ENCODE peak calls at places on chromosomes 3 and 15, in nine cellular contexts. G is mesenchymal stem cell, R is heart right ventricle, C is testis, T is GM12878, Q is HL-60, K is MM.1S, I is left ventricle myocardium inferior, V is DND-41. Y is an unnamed sample.

GRCh38 chr3:186073641-186074040 is 35.2 kb downstream of the ETV5 start:
- DNase-seq in G (no peak), R (no peak), C (no peak), T (no peak), Q (no peak), K (no peak), I (no peak), V (no peak), Y (no peak)

GRCh38 chr3:171315101-171315500 is 145.1 kb downstream of the TNIK start:
- DNase-seq in G (no peak), R (no peak), C (no peak), T (no peak), Q (no peak), K (no peak), I (no peak), V (no peak), Y (no peak)

GRCh38 chr3:55059027-55059629 is 131.3 kb upstream of the LRTM1 start:
- DNase-seq in G (peak; percentile 14), R (no peak), C (no peak), T (no peak), Q (no peak), K (no peak), I (no peak), V (no peak), Y (no peak)

GRCh38 chr3:11477286-11477935 is 166.3 kb downstream of the VGLL4 start:
- DNase-seq in G (peak; percentile 82), R (no peak), C (no peak), T (no peak), Q (no peak), K (no peak), I (no peak), V (no peak), Y (peak; percentile 25)

GRCh38 chr3:123141276-123141675 is 60.5 kb upstream of the SEC22A start:
- DNase-seq in G (no peak), R (no peak), C (no peak), T (no peak), Q (no peak), K (no peak), I (no peak), V (no peak), Y (no peak)

GRCh38 chr3:81643721-81644120 is 117.7 kb downstream of the GBE1 start:
- DNase-seq in G (peak; percentile 27), R (no peak), C (peak; percentile 25), T (no peak), Q (no peak), K (no peak), I (no peak), V (no peak), Y (peak; percentile 58)

GRCh38 chr15:37094542-37095196 is 5.7 kb downstream of the MEIS2 start:
- DNase-seq in G (peak; percentile 69), R (no peak), C (no peak), T (no peak), Q (no peak), K (no peak), I (no peak), V (no peak), Y (no peak)

GRCh38 chr3:12148183-12148940 is 10.3 kb downstream of the TIMP4 start:
- DNase-seq in G (no peak), R (peak; percentile 19), C (no peak), T (no peak), Q (no peak), K (no peak), I (peak; percentile 49), V (no peak), Y (no peak)

GRCh38 chr3:184954251-184954650 is 142.3 kb downstream of the VPS8 start:
- DNase-seq in G (no peak), R (no peak), C (no peak), T (no peak), Q (no peak), K (no peak), I (peak; percentile 29), V (no peak), Y (no peak)

GRCh38 chr3:184953396-184953795 is 141.4 kb downstream of the VPS8 start:
- DNase-seq in G (no peak), R (no peak), C (no peak), T (no peak), Q (no peak), K (no peak), I (no peak), V (no peak), Y (no peak)

GRCh38 chr3:184946922-184947321 is 135.0 kb downstream of the VPS8 start:
- DNase-seq in G (no peak), R (no peak), C (no peak), T (no peak), Q (no peak), K (peak; percentile 47), I (no peak), V (no peak), Y (no peak)

GRCh38 chr3:184949570-184949969 is 137.6 kb downstream of the VPS8 start:
- DNase-seq in G (no peak), R (no peak), C (no peak), T (no peak), Q (no peak), K (no peak), I (no peak), V (no peak), Y (no peak)

DNA sequence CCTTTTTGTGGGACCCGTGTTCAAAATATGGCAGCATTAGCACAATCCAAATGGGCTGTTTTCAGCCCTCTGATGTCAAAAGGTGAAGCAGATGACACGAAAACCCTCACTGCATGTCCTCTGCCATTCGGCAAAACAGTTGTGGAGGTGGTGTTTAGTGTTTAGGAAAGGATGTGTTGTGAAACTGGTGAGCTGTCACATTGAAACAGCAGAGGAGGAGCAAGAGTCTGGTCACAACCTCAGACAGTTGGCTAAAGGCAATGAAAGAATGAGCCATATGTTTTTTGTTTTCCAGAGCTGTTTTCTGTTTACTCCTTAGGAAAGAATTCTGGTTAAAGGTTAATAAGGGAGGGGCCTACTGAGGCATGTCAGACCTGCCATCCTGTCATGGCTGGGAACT is 140.7 kb downstream of the VPS8 start:
- DNase-seq in G (peak; percentile 69), R (no peak), C (no peak), T (no peak), Q (no peak), K (peak; percentile 85), I (no peak), V (no peak), Y (no peak)
- H3K27ac ChIP-seq in G (no peak overlapping the region), R (no peak overlapping the region), C (no peak overlapping the region), T (no peak overlapping the region), Q (no peak overlapping the region), K (peak overlapping the region; percentile 70), I (no peak overlapping the region), V (no peak overlapping the region), Y (no peak overlapping the region)

GRCh38 chr15:57377478-57377847 is 1.2 kb downstream of the CGNL1 start:
- DNase-seq in G (no peak), R (no peak), C (peak; percentile 42), T (no peak), Q (no peak), K (no peak), I (no peak), V (no peak), Y (peak; percentile 50)
- H3K27ac ChIP-seq in G (no peak overlapping the region), R (no peak overlapping the region), C (peak overlapping the region; percentile 10), T (no peak overlapping the region), Q (no peak overlapping the region), K (no peak overlapping the region), I (no peak overlapping the region), V (no peak overlapping the region), Y (no peak overlapping the region)

DNA sequence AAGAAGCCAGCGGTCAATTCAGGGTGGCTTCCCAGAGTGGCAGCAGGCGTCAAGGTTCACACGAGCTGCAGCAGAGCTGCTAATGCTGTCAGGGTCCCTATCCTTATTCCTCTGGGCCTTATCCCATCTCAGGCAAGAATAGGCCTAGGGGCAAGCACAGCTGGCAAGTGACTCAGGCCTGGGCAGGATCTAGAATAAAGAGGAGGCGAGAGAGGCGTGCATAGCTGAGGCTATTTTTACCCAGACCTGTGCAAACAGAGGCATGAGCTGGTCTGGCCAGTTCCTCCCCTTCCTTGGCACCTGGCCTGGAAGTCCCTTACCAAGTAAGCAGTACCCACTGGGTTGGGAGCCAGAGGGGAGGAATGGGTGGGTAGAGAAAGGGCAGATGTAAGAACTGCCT is 12.2 kb upstream of the VIPR1 start:
- DNase-seq in G (peak; percentile 24), R (peak; percentile 63), C (no peak), T (peak; percentile 77), Q (no peak), K (peak; percentile 88), I (peak; percentile 38), V (no peak), Y (peak; percentile 96)
- H3K27ac ChIP-seq in G (no peak overlapping the region), R (peak overlapping the region; percentile 73), C (no peak overlapping the region), T (peak overlapping the region; percentile 81), Q (no peak overlapping the region), K (peak overlapping the region; percentile 89), I (peak overlapping the region; percentile 66), V (no peak overlapping the region), Y (peak overlapping the region; percentile 67)

GRCh38 chr3:169624533-169624972 is 39.0 kb downstream of the MECOM start:
- DNase-seq in G (no peak), R (no peak), C (no peak), T (no peak), Q (no peak), K (no peak), I (no peak), V (no peak), Y (peak; percentile 44)
- H3K27ac ChIP-seq in G (no peak overlapping the region), R (peak overlapping the region; percentile 6), C (no peak overlapping the region), T (no peak overlapping the region), Q (no peak overlapping the region), K (no peak overlapping the region), I (peak overlapping the region; percentile 62), V (no peak overlapping the region), Y (no peak overlapping the region)

GRCh38 chr3:179181021-179181472 is 32.9 kb downstream of the PIK3CA start:
- DNase-seq in G (peak; percentile 60), R (no peak), C (no peak), T (no peak), Q (no peak), K (no peak), I (no peak), V (no peak), Y (peak; percentile 19)
- H3K27ac ChIP-seq in G (peak overlapping the region; percentile 70), R (peak overlapping the region; percentile 4), C (peak overlapping the region; percentile 61), T (no peak overlapping the region), Q (no peak overlapping the region), K (no peak overlapping the region), I (peak overlapping the region; percentile 79), V (peak overlapping the region; percentile 18), Y (no peak overlapping the region)

DNA sequence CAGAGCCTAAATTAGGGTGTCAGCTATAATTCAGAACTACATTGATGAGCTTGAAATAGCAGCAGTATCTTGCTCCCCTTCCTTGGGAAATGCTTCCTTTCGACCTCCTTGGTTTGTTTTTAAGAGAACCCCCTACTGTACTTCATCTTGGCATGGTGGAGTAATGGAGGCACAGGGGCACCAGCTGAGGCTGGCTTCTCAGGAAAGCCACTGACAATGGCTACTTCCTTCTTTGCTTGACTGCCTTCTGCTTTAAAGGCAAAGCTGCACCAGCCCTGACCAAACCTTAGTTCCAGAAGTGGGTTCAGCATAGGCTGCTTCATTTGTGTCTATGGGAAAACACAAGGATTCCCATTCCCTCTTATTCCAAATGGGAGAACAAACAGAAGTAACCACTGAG is 1.5 kb upstream of the FBXL22 start:
- DNase-seq in G (no peak), R (no peak), C (no peak), T (no peak), Q (no peak), K (no peak), I (no peak), V (no peak), Y (no peak)
- H3K27ac ChIP-seq in G (no peak overlapping the region), R (peak overlapping the region; percentile 91), C (peak overlapping the region; percentile 53), T (peak overlapping the region; percentile 29), Q (no peak overlapping the region), K (no peak overlapping the region), I (peak overlapping the region; percentile 93), V (no peak overlapping the region), Y (no peak overlapping the region)

GRCh38 chr15:100284701-100285100 is 57.1 kb downstream of the ADAMTS17 start:
- DNase-seq in G (no peak), R (peak; percentile 48), C (peak; percentile 68), T (no peak), Q (no peak), K (no peak), I (peak; percentile 82), V (no peak), Y (no peak)
- H3K27ac ChIP-seq in G (no peak overlapping the region), R (no peak overlapping the region), C (no peak overlapping the region), T (no peak overlapping the region), Q (no peak overlapping the region), K (no peak overlapping the region), I (no peak overlapping the region), V (peak overlapping the region; percentile 14), Y (peak overlapping the region; percentile 17)